ENCODE peak calls at places on chromosomes 7 and 10, in six cellular contexts. Z is heart left ventricle, N is HepG2, O is ovary, W is A549, S is right lobe of liver. P is an unnamed sample.
A peak's percentile ranks its signal among the peaks of the same experiment; 100 is the strongest.

GRCh38 chr7:143263266-143264195 is at the start of gene GSTK1:
- DNase-seq in Z (peak; percentile 90), N (peak; percentile 66), O (peak; percentile 75), W (peak; percentile 64), S (peak; percentile 93), P (peak; percentile 96)

GRCh38 chr7:157046681-157047080 is 36.2 kb upstream of the MNX1 start:
- DNase-seq in Z (no peak), N (no peak), O (no peak), W (no peak), S (no peak), P (no peak)

GRCh38 chr10:22475857-22476600 is 130.7 kb downstream of the SPAG6 start:
- DNase-seq in Z (peak; percentile 21), N (no peak), O (no peak), W (peak; percentile 7), S (no peak), P (no peak)

GRCh38 chr10:87945994-87946393 is 82.6 kb downstream of the PTEN start:
- DNase-seq in Z (no peak), N (no peak), O (no peak), W (no peak), S (no peak), P (no peak)

GRCh38 chr7:91351374-91351773 is 87.1 kb downstream of the FZD1 start:
- DNase-seq in Z (no peak), N (peak; percentile 3), O (no peak), W (peak; percentile 8), S (no peak), P (no peak)

GRCh38 chr10:87546971-87547413 is 42.3 kb downstream of the MINPP1 start:
- DNase-seq in Z (no peak), N (no peak), O (peak; percentile 45), W (no peak), S (no peak), P (no peak)

GRCh38 chr7:36777062-36777461 is 52.8 kb upstream of the AOAH start:
- DNase-seq in Z (peak; percentile 19), N (no peak), O (no peak), W (no peak), S (no peak), P (no peak)

GRCh38 chr7:36119005-36119711 is 33.9 kb upstream of the EEPD1 start:
- DNase-seq in Z (no peak), N (peak; percentile 73), O (no peak), W (peak; percentile 78), S (no peak), P (no peak)

GRCh38 chr10:114304566-114305421 is 65.7 kb downstream of the VWA2 start:
- DNase-seq in Z (no peak), N (no peak), O (peak; percentile 35), W (peak; percentile 37), S (no peak), P (no peak)

GRCh38 chr10:29853913-29854312 is 205.5 kb downstream of the JCAD start:
- DNase-seq in Z (no peak), N (no peak), O (no peak), W (no peak), S (peak; percentile 51), P (no peak)
- TF ChIP-seq CTCF in Z (no peak), N (no peak), O (no peak), W (no peak), S (no peak), P (no peak)

DNA sequence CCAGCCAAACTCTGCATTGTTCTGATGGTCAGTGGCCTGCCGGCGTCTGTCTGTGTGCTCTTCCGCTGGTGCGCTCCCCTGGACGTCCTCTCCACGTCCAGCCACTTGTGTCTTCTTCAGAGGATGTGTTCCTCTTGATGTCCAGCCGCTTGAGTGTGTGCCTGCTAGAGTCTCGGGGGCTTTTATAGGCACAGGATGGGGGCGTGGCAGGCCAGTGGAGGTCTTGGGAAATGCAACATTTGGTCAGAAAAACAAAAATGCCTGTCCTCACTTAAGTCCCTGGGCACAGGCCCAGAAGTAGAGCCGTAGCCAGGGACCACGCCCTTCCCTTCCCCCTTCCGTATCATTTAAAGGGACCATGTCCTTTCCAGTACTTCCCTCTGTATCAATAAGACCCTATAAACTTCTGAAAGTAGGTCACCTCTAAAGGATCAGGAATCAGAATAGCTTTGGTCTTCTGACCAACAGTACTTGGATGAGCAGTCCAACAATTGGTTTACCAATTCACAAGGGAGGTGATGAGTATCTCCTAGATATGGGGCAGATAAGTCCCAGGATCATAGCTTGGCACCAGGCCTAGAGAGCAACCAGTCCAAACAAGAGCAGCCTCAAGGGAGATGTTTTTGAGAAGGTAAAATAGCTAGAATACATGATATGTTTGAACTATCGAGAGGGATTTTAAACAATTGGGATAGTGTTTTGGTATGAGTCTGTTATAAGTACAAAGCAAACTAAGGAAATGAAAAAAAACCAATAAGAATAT is 32.2 kb upstream of the PNLIPRP3 start:
- DNase-seq in Z (no peak), N (no peak), O (no peak), W (no peak), S (no peak), P (no peak)
- TF ChIP-seq POLR2A in Z (no peak), N (no peak), O (no peak), W (no peak), S (no peak), P (no peak)

DNA sequence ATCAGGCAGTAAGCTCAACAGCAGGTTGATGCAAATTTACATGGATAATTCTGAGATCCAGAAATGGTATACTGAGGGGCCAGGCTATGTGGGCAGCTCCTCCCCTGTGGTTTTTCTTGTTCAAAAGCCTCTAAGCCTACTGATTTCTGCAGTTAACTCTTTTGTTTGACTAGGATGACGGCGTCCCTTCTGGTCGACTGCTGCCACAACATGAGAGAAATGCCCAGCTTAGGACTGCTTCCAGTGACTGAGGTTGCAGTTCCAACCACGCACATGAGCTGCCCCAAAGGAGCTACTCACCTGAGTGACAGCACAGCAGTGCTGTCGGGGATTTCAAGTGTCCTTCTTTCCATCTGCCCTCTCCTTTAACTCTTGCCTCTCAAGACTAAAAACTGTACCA is 973.0 kb upstream of the GHITM start:
- DNase-seq in Z (no peak), N (no peak), O (no peak), W (peak; percentile 4), S (no peak), P (no peak)
- TF ChIP-seq CTCF in Z (no peak), N (no peak), O (no peak), W (no peak), S (no peak), P (no peak)

DNA sequence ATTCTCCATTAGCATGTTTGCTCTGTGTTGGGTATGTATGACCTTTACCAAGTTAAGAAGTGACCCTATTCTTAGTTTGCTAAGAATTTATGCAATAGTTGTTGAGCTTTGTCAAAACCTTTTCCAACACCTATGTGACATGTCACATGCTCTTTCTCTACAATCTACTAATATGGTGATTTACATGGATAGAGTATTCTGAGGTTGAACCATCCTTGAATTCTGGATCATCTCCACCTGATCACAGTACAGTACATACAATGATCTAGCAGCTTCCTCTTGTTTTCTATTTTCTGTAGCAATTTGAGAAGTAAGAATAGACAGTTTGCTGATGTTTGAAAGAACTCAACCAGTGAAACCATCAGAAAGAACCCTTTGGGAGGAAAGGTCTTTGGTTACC is 101.2 kb upstream of the PDGFA start:
- DNase-seq in Z (no peak), N (no peak), O (no peak), W (no peak), S (no peak), P (no peak)
- TF ChIP-seq POLR2A in Z (no peak), N (no peak), O (no peak), W (no peak), S (no peak), P (no peak)

DNA sequence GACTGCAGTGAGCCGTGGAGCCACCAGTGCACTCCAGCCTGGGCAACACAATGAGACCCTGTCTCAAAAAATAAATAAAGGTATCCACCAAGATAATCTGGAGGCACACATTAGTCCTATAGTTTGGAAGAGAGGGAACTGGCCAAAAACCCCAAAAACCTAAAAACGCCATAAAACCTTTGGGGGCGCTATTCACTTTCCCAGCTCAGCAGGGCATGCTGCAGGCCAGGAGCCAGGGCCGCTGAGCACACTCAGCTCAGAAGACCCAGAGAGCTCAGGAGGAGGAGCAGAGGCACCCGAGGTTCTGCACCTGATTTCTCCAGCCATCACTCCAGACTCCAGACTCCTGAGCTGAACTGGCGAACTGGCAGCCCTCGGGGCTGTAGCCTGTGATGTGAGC is 167.2 kb upstream of the IMMP2L start:
- DNase-seq in Z (no peak), N (no peak), O (no peak), W (no peak), S (no peak), P (no peak)
- TF ChIP-seq CTCF in Z (no peak), N (no peak), O (no peak), W (no peak), S (no peak), P (no peak)

DNA sequence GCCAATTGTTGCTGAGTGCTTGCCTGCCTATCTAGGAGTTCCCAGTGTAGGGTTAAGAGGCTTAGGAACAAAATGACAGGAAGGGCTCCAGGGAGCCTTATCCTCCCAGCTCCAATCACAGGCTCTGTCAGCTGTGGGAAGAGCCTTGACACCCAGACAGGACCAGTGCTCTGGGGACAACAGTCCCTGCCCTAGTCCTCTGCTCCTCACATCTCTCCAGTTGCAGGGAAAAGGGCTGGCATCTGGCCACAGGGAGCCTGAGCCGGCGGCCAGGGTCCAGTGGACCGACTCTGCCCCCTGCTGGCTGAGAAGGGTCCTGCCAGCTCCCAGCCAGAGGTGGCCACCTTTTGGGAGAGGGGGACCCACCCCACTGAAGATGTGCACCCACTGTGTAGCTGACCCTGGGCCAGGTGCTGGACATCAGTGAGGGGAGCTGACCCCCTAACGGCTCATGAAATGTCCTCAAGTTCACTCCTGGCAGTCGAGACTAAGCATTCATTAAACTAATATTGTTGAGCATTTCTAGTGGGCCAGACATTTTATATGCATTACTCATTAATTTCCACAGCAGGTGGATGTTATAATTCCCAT is 17.6 kb downstream of the DNAJB12 start:
- DNase-seq in Z (peak; percentile 87), N (peak; percentile 63), O (peak; percentile 94), W (peak; percentile 63), S (peak; percentile 94), P (peak; percentile 96)
- TF ChIP-seq POLR2A in Z (no peak), N (no peak), O (no peak), W (no peak), S (no peak), P (no peak)